ENCODE peak calls at places on chromosomes 2 and 18, in six cellular contexts. Z is trophoblast cell, U is mesenchymal stem cell, Y is H1, I is H9, X is mesendoderm. B is an unnamed sample.

GRCh38 chr2:224850081-224850480 is 133.9 kb upstream of the CCDC195 start:
- DNase-seq in Z (no peak), U (no peak), Y (no peak), I (no peak), X (no peak), B (peak; percentile 49)

GRCh38 chr2:26080356-26080755 is 46.5 kb downstream of the RAB10 start:
- DNase-seq in Z (no peak), U (no peak), Y (no peak), I (no peak), X (no peak), B (peak; percentile 20)

GRCh38 chr2:85799215-85799956 is 45.6 kb downstream of the ATOH8 start:
- DNase-seq in Z (no peak), U (no peak), Y (no peak), I (no peak), X (no peak), B (no peak)

GRCh38 chr2:27150639-27151230 is 1.9 kb downstream of the TCF23 start:
- DNase-seq in Z (no peak), U (no peak), Y (no peak), I (no peak), X (no peak), B (no peak)

GRCh38 chr2:189164732-189165131 is 14.8 kb downstream of the COL5A2 start:
- DNase-seq in Z (peak; percentile 79), U (peak; percentile 49), Y (no peak), I (no peak), X (no peak), B (peak; percentile 80)

GRCh38 chr2:84908948-84909713 is 3.7 kb downstream of the TMSB10 start:
- DNase-seq in Z (no peak), U (no peak), Y (no peak), I (no peak), X (no peak), B (no peak)

GRCh38 chr2:33250417-33251029 is 225.9 kb upstream of the RASGRP3 start:
- DNase-seq in Z (no peak), U (no peak), Y (no peak), I (no peak), X (peak; percentile 72), B (no peak)

GRCh38 chr2:56465491-56465890 is 281.7 kb downstream of the CCDC85A start:
- DNase-seq in Z (no peak), U (peak; percentile 11), Y (no peak), I (no peak), X (no peak), B (no peak)

GRCh38 chr2:26318950-26319349 is 27.0 kb upstream of the SELENOI start:
- DNase-seq in Z (no peak), U (no peak), Y (no peak), I (no peak), X (peak; percentile 23), B (no peak)

GRCh38 chr2:236177967-236178909 is 10.1 kb upstream of the GBX2 start:
- DNase-seq in Z (peak; percentile 40), U (peak; percentile 55), Y (peak; percentile 94), I (peak; percentile 85), X (peak; percentile 84), B (peak; percentile 30)

GRCh38 chr18:33231474-33232317 is 208.8 kb downstream of the CCDC178 start:
- DNase-seq in Z (peak; percentile 53), U (peak; percentile 80), Y (peak; percentile 84), I (peak; percentile 84), X (peak; percentile 90), B (peak; percentile 60)

GRCh38 chr2:96207778-96208143 is 866 bp downstream of the STARD7 start:
- DNase-seq in Z (no peak), U (no peak), Y (no peak), I (no peak), X (no peak), B (no peak)

GRCh38 chr18:35343936-35344735 is at the start of gene ZNF24:
- DNase-seq in Z (peak; percentile 97), U (peak; percentile 97), Y (peak; percentile 94), I (peak; percentile 93), X (peak; percentile 98), B (peak; percentile 87)

GRCh38 chr2:190862591-190862991 is 18.0 kb upstream of the GLS start:
- DNase-seq in Z (peak; percentile 45), U (peak; percentile 56), Y (no peak), I (no peak), X (no peak), B (peak; percentile 57)

DNA sequence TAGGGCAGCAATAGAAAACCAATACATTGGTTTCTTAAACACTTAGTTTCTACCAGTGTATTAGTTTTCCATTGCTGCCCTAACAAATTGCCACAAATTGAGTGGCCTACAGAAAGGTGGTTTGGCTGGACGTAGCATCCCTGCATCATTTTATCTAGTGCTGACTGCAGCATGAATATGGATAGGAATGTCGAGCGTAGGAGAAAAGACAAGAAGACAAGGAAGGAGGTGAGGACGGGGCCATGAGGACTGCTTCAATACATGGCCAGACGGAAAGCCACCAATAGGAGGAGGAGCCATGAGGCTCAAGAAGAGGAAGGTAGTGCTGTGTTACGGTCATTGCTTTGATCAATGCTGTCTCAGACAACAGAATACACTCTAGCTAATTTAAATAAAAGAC is 154.5 kb upstream of the NDUFV2 start:
- DNase-seq in Z (no peak), U (peak; percentile 10), Y (no peak), I (no peak), X (peak; percentile 29), B (no peak)
- H2AK5ac ChIP-seq in Z (no peak overlapping the region), U (peak overlapping the region; percentile 97), Y (peak overlapping the region; percentile 85), I (no peak overlapping the region), X (peak overlapping the region; percentile 56), B (peak overlapping the region; percentile 98)

GRCh38 chr2:19358242-19359020 is at the start of gene OSR1:
- DNase-seq in Z (no peak), U (peak; percentile 59), Y (peak; percentile 84), I (peak; percentile 85), X (peak; percentile 78), B (peak; percentile 86)
- H2AK5ac ChIP-seq in Z (no peak within 1 kb of the TSS), U (no peak within 1 kb of the TSS), Y (no peak within 1 kb of the TSS), I (no peak within 1 kb of the TSS), X (no peak within 1 kb of the TSS), B (peak within 1 kb of the TSS; percentile 72)

GRCh38 chr2:47655563-47655880 is 127.4 kb upstream of the MSH6 start:
- DNase-seq in Z (no peak), U (no peak), Y (no peak), I (no peak), X (peak; percentile 47), B (no peak)

GRCh38 chr2:47660167-47660566 is 122.8 kb upstream of the MSH6 start:
- DNase-seq in Z (no peak), U (peak; percentile 12), Y (no peak), I (no peak), X (no peak), B (no peak)

GRCh38 chr2:47656715-47657600 is 126.0 kb upstream of the MSH6 start:
- DNase-seq in Z (peak; percentile 54), U (peak; percentile 29), Y (no peak), I (no peak), X (no peak), B (no peak)

GRCh38 chr2:47658646-47659320 is 124.2 kb upstream of the MSH6 start:
- DNase-seq in Z (no peak), U (no peak), Y (no peak), I (no peak), X (no peak), B (no peak)

GRCh38 chr2:47657886-47658577 is 124.9 kb upstream of the MSH6 start:
- DNase-seq in Z (peak; percentile 44), U (no peak), Y (no peak), I (no peak), X (no peak), B (no peak)
- H2AK5ac ChIP-seq in Z (no peak overlapping the region), U (no peak overlapping the region), Y (no peak overlapping the region), I (no peak overlapping the region), X (peak overlapping the region; percentile 34), B (no peak overlapping the region)

GRCh38 chr2:10400568-10400977 is 47.6 kb downstream of the ODC1 start:
- DNase-seq in Z (no peak), U (no peak), Y (no peak), I (no peak), X (no peak), B (no peak)
- H2AK5ac ChIP-seq in Z (no peak overlapping the region), U (peak overlapping the region; percentile 37), Y (no peak overlapping the region), I (no peak overlapping the region), X (no peak overlapping the region), B (peak overlapping the region; percentile 82)

GRCh38 chr2:72894466-72894865 is 7.3 kb downstream of the SPR start:
- DNase-seq in Z (no peak), U (no peak), Y (no peak), I (no peak), X (no peak), B (no peak)
- H2AK5ac ChIP-seq in Z (peak overlapping the region; percentile 6), U (no peak overlapping the region), Y (no peak overlapping the region), I (no peak overlapping the region), X (peak overlapping the region; percentile 6), B (no peak overlapping the region)

GRCh38 chr2:2795438-2796091 is 464.5 kb upstream of the MYT1L start:
- DNase-seq in Z (no peak), U (no peak), Y (no peak), I (peak; percentile 20), X (no peak), B (no peak)

GRCh38 chr2:2791606-2792005 is 460.5 kb upstream of the MYT1L start:
- DNase-seq in Z (no peak), U (no peak), Y (no peak), I (no peak), X (no peak), B (no peak)

GRCh38 chr2:2793514-2793913 is 462.4 kb upstream of the MYT1L start:
- DNase-seq in Z (no peak), U (no peak), Y (no peak), I (no peak), X (no peak), B (no peak)

GRCh38 chr2:2796207-2796606 is 465.1 kb upstream of the MYT1L start:
- DNase-seq in Z (no peak), U (no peak), Y (no peak), I (peak; percentile 12), X (no peak), B (no peak)

GRCh38 chr2:2793925-2794324 is 462.9 kb upstream of the MYT1L start:
- DNase-seq in Z (no peak), U (no peak), Y (no peak), I (no peak), X (no peak), B (no peak)
- H2AK5ac ChIP-seq in Z (no peak overlapping the region), U (no peak overlapping the region), Y (no peak overlapping the region), I (no peak overlapping the region), X (no peak overlapping the region), B (no peak overlapping the region)

DNA sequence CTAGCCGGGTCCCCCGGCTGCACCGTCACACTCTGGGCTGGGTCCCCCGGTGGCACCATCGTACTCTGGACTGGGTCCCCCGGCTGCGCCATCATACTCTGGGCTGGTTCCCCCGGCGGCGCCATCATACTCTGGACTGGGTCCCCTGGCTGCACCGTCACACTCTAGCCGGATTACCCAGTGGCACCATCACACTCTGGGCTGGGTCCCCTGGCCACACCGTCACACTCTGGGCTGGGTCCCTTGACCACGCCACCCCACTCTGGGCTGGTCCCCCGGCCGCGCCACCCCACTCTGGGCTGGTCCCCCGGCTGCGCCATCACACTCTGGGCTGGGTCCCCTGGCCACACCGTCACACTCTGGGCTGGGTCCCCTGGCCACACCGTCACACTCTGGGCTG is 653.8 kb upstream of the ID2 start:
- DNase-seq in Z (no peak), U (no peak), Y (no peak), I (no peak), X (no peak), B (no peak)
- H2AK5ac ChIP-seq in Z (no peak overlapping the region), U (no peak overlapping the region), Y (no peak overlapping the region), I (no peak overlapping the region), X (no peak overlapping the region), B (no peak overlapping the region)

B was measured in IMR-90.